ENCODE peak calls at places on chromosomes 6 and 20, in four cellular contexts. M, C, I and O are unnamed samples.

GRCh38 chr20:58596244-58597010 is 54.7 kb upstream of the STX16 start:
- DNase-seq in C (no peak), I (no peak), M (no peak), O (no peak)

GRCh38 chr6:37612475-37612874 is 85.2 kb downstream of the MDGA1 start:
- DNase-seq in M (no peak), I (no peak), C (no peak), O (no peak)

GRCh38 chr6:95325858-95326257 is 251.5 kb upstream of the MANEA start:
- DNase-seq in M (no peak), I (no peak), C (no peak), O (no peak)

GRCh38 chr6:134114918-134115714 is 62.7 kb upstream of the SLC2A12 start:
- DNase-seq in M (no peak), I (no peak), C (no peak), O (no peak)

GRCh38 chr6:47651505-47651944 is 46.9 kb upstream of the ADGRF4 start:
- DNase-seq in M (no peak), I (no peak), C (no peak), O (no peak)

GRCh38 chr20:32945710-32946221 is 58.5 kb downstream of the SUN5 start:
- DNase-seq in I (no peak), C (no peak), M (peak), O (peak)

GRCh38 chr6:30037182-30037788 is 23.8 kb upstream of the POLR1H start:
- DNase-seq in C (peak), I (no peak), M (peak), O (peak)

GRCh38 chr6:151322570-151322969 is 68.8 kb downstream of the ZBTB2 start:
- DNase-seq in I (no peak), M (peak), C (peak), O (no peak)

GRCh38 chr6:118495639-118496296 is 52.3 kb upstream of the PLN start:
- DNase-seq in C (no peak), I (no peak), M (peak), O (no peak)

GRCh38 chr20:2658414-2659354 is 5.3 kb downstream of the IDH3B start:
- DNase-seq in C (no peak), M (peak), I (no peak), O (peak)

GRCh38 chr6:124190256-124190655 is 386.6 kb downstream of the NKAIN2 start:
- DNase-seq in C (no peak), M (no peak), I (no peak), O (no peak)

GRCh38 chr6:52595000-52595795 is 18.3 kb upstream of the TRAM2 start:
- DNase-seq in I (no peak), M (peak), C (no peak), O (no peak)

GRCh38 chr20:32514760-32515159 is 70.4 kb downstream of the NOL4L start:
- DNase-seq in C (no peak), M (no peak), I (no peak), O (no peak)

GRCh38 chr20:41329435-41330342 is 10.9 kb upstream of the LPIN3 start:
- DNase-seq in M (peak), I (no peak), C (no peak), O (peak)

GRCh38 chr6:47288245-47289090 is 21.2 kb downstream of the TNFRSF21 start:
- DNase-seq in I (no peak), M (no peak), C (no peak), O (no peak)

GRCh38 chr6:159312204-159312603 is 143.0 kb downstream of the FNDC1 start:
- DNase-seq in I (no peak), C (no peak), M (no peak), O (no peak)

GRCh38 chr6:40352006-40352405 is 235.2 kb downstream of the LRFN2 start:
- DNase-seq in M (no peak), I (no peak), C (no peak), O (no peak)

GRCh38 chr20:10131612-10132345 is 86.9 kb upstream of the SNAP25 start:
- DNase-seq in C (no peak), M (no peak), I (peak), O (peak)

GRCh38 chr6:168695701-168696100 is 254.7 kb downstream of the SMOC2 start:
- DNase-seq in C (no peak), I (peak), M (no peak), O (no peak)

GRCh38 chr20:34525709-34526416 is 9.6 kb downstream of the DYNLRB1 start:
- DNase-seq in M (peak), I (no peak), C (no peak), O (peak)

GRCh38 chr20:54067606-54068174 is 2.7 kb downstream of the BCAS1 start:
- DNase-seq in I (peak), M (peak), C (peak), O (peak)

GRCh38 chr6:18139935-18140621 is 14.8 kb downstream of the TPMT start:
- DNase-seq in M (no peak), C (no peak), I (no peak), O (no peak)

GRCh38 chr6:128513878-128514277 is 6.5 kb downstream of the PTPRK start:
- DNase-seq in M (no peak), I (no peak), C (no peak), O (no peak)
- TF ChIP-seq PHF8 in M (no peak), I (no peak), C (no peak), O (no peak)

DNA sequence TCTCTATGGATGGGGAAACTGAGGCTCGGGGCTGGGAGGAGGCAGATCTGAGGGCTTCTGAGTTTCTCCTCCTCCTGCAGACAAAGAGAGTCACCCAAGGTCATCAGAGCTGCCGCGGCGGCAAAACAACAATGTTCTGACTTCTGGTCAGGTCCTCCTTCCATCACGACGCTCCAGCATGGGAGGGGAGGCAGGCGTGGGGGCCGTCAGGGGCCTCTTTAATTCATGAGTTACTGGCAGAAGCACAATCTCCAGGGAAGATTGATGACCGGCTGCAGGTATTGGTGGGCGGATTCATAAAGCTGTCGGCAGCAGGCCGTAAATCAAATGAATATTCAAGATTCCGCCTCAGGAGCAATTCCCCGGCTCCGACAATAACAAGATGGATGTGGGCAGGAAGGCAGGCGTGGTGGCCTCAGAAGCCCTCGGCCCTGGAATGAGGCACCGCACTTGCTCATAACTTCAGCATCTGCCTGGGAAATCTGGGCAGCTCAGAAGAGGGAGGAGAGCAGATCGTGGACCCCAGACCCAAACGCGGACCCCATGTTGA is 19.1 kb downstream of the PCK1 start:
- DNase-seq in C (no peak), I (no peak), M (no peak), O (no peak)
- TF ChIP-seq EP300 in C (no peak), I (no peak), M (no peak), O (no peak)

GRCh38 chr6:139368661-139369060 is 5.8 kb downstream of the CITED2 start:
- DNase-seq in M (no peak), C (no peak), I (no peak), O (no peak)
- TF ChIP-seq PHF8 in M (no peak), C (no peak), I (no peak), O (no peak)

GRCh38 chr6:23441813-23442212 is 684.2 kb upstream of the NRSN1 start:
- DNase-seq in I (no peak), C (no peak), M (no peak), O (no peak)

GRCh38 chr6:23445157-23445710 is 680.8 kb upstream of the NRSN1 start:
- DNase-seq in C (no peak), M (no peak), I (no peak), O (no peak)

GRCh38 chr6:23446394-23447001 is 679.5 kb upstream of the NRSN1 start:
- DNase-seq in C (no peak), I (no peak), M (no peak), O (peak)
- TF ChIP-seq EP300 in C (no peak), I (no peak), M (no peak), O (no peak)